ENCODE peak calls at places on chromosomes 6 and 20, in ten cellular contexts. S, W, P, D, U, V, G, Z, K and E are unnamed samples. For H3K4me1, the result is how much of the 10 kb centered on the place peaks cover.

GRCh38 chr20:47325242-47325641 is 31.3 kb downstream of the ZMYND8 start:
- DNase-seq in S (no peak), W (no peak), P (no peak), D (no peak), U (no peak), V (peak), G (no peak), Z (no peak), K (no peak), E (no peak)

GRCh38 chr6:77470983-77471382 is 7.7 kb upstream of the HTR1B start:
- DNase-seq in S (no peak), W (no peak), P (peak), D (no peak), U (peak), V (no peak), G (no peak), Z (peak), K (no peak), E (no peak)

GRCh38 chr20:32165836-32166545 is 41.6 kb downstream of the PLAGL2 start:
- DNase-seq in S (peak), W (no peak), P (no peak), D (no peak), U (no peak), V (no peak), G (no peak), Z (no peak), K (peak), E (no peak)

GRCh38 chr6:42409582-42409981 is 42.1 kb downstream of the TRERF1 start:
- DNase-seq in S (no peak), W (no peak), P (no peak), D (no peak), U (no peak), V (no peak), G (no peak), Z (no peak), K (no peak), E (no peak)

GRCh38 chr20:36079486-36079885 is 75.1 kb upstream of the EPB41L1 start:
- DNase-seq in S (no peak), W (no peak), P (no peak), D (no peak), U (no peak), V (no peak), G (no peak), Z (no peak), K (no peak), E (no peak)

GRCh38 chr6:156852147-156852857 is 75.1 kb downstream of the ARID1B start:
- DNase-seq in S (no peak), W (no peak), P (no peak), D (no peak), U (no peak), V (no peak), G (no peak), Z (no peak), K (no peak), E (no peak)

GRCh38 chr6:32114853-32115252 is 5.7 kb upstream of the TNXB start:
- DNase-seq in S (no peak), W (no peak), P (no peak), D (peak), U (no peak), V (no peak), G (no peak), Z (no peak), K (no peak), E (no peak)

GRCh38 chr20:25301357-25301920 is 53.6 kb downstream of the PYGB start:
- DNase-seq in S (no peak), W (no peak), P (no peak), D (peak), U (no peak), V (no peak), G (no peak), Z (no peak), K (no peak), E (no peak)

GRCh38 chr6:152529364-152529763 is 107.8 kb downstream of the SYNE1 start:
- DNase-seq in S (no peak), W (no peak), P (no peak), D (no peak), U (no peak), V (no peak), G (no peak), Z (no peak), K (no peak), E (no peak)

GRCh38 chr6:35013701-35014100 is 124.6 kb downstream of the ANKS1A start:
- DNase-seq in S (no peak), W (no peak), P (no peak), D (no peak), U (no peak), V (no peak), G (no peak), Z (no peak), K (no peak), E (no peak)

GRCh38 chr20:38307371-38308046 is 3.6 kb downstream of the BPI start:
- DNase-seq in S (peak), W (no peak), P (peak), D (no peak), U (no peak), V (no peak), G (no peak), Z (peak), K (no peak), E (peak)

GRCh38 chr6:137316626-137317025 is 97.4 kb upstream of the IFNGR1 start:
- DNase-seq in S (peak), W (no peak), P (no peak), D (no peak), U (no peak), V (no peak), G (no peak), Z (no peak), K (no peak), E (no peak)

GRCh38 chr20:56626367-56627121 is 2.6 kb upstream of the TFAP2C start:
- DNase-seq in S (peak), W (no peak), P (peak), D (no peak), U (no peak), V (no peak), G (no peak), Z (no peak), K (no peak), E (peak)

GRCh38 chr20:52150440-52151258 is 40.9 kb downstream of the ZFP64 start:
- DNase-seq in S (peak), W (no peak), P (peak), D (no peak), U (peak), V (no peak), G (peak), Z (peak), K (no peak), E (peak)

GRCh38 chr20:36112112-36112511 is 42.4 kb upstream of the EPB41L1 start:
- DNase-seq in S (no peak), W (no peak), P (no peak), D (no peak), U (no peak), V (no peak), G (no peak), Z (no peak), K (no peak), E (no peak)

GRCh38 chr6:159084493-159085091 is 39.8 kb upstream of the TAGAP start:
- DNase-seq in S (peak), W (no peak), P (peak), D (no peak), U (no peak), V (no peak), G (no peak), Z (peak), K (no peak), E (no peak)

GRCh38 chr6:170505306-170505705 is 47.8 kb downstream of the PSMB1 start:
- DNase-seq in S (no peak), W (no peak), P (no peak), D (peak), U (no peak), V (no peak), G (no peak), Z (no peak), K (no peak), E (no peak)

GRCh38 chr6:7060769-7061516 is 46.8 kb upstream of the RREB1 start:
- DNase-seq in S (no peak), W (no peak), P (no peak), D (no peak), U (no peak), V (no peak), G (no peak), Z (peak), K (no peak), E (no peak)

GRCh38 chr20:50399003-50399916 is 110.9 kb upstream of the PTPN1 start:
- DNase-seq in S (no peak), W (no peak), P (peak), D (peak), U (no peak), V (peak), G (peak), Z (no peak), K (peak), E (no peak)

GRCh38 chr20:50398471-50399002 is 111.6 kb upstream of the PTPN1 start:
- DNase-seq in S (no peak), W (no peak), P (no peak), D (no peak), U (no peak), V (no peak), G (no peak), Z (no peak), K (no peak), E (no peak)

GRCh38 chr20:50400705-50401045 is 109.5 kb upstream of the PTPN1 start:
- DNase-seq in S (no peak), W (no peak), P (no peak), D (no peak), U (no peak), V (no peak), G (no peak), Z (no peak), K (no peak), E (no peak)

GRCh38 chr20:50401047-50401586 is 109.1 kb upstream of the PTPN1 start:
- DNase-seq in S (no peak), W (no peak), P (no peak), D (no peak), U (no peak), V (no peak), G (no peak), Z (no peak), K (no peak), E (no peak)

GRCh38 chr20:50399917-50400704 is 110.1 kb upstream of the PTPN1 start:
- DNase-seq in S (peak), W (no peak), P (no peak), D (no peak), U (peak), V (peak), G (peak), Z (peak), K (no peak), E (peak)
- H3K4me1 ChIP-seq in S (under half), W (under half), P (under half), D (half or more), U (under half), V (half or more), G (half or more), Z (under half), K (under half), E (under half)

GRCh38 chr6:108453601-108454157 is 107.0 kb upstream of the FOXO3 start:
- DNase-seq in S (peak), W (no peak), P (peak), D (no peak), U (peak), V (no peak), G (no peak), Z (no peak), K (no peak), E (no peak)
- TF ChIP-seq CTCF in S (peak), W (no peak), P (no peak), D (no peak), U (no peak), V (no peak), G (no peak), Z (no peak), K (no peak), E (no peak)

GRCh38 chr6:75281643-75282042 is 2.9 kb downstream of the TMEM30A start:
- DNase-seq in S (no peak), W (no peak), P (no peak), D (no peak), U (peak), V (no peak), G (no peak), Z (no peak), K (no peak), E (no peak)
- H3K4me1 ChIP-seq in S (under half), W (under half), P (under half), D (half or more), U (under half), V (half or more), G (under half), Z (under half), K (under half), E (under half)

GRCh38 chr6:13419826-13420225 is 67.6 kb downstream of the GFOD1 start:
- DNase-seq in S (no peak), W (no peak), P (no peak), D (no peak), U (no peak), V (no peak), G (no peak), Z (no peak), K (no peak), E (no peak)

GRCh38 chr6:13418838-13419237 is 68.6 kb downstream of the GFOD1 start:
- DNase-seq in S (no peak), W (no peak), P (no peak), D (no peak), U (peak), V (no peak), G (no peak), Z (no peak), K (no peak), E (no peak)

GRCh38 chr6:13419422-13419821 is 68.0 kb downstream of the GFOD1 start:
- DNase-seq in S (no peak), W (no peak), P (no peak), D (no peak), U (no peak), V (no peak), G (no peak), Z (no peak), K (no peak), E (no peak)

GRCh38 chr6:13421425-13422057 is 65.9 kb downstream of the GFOD1 start:
- DNase-seq in S (peak), W (no peak), P (peak), D (no peak), U (no peak), V (no peak), G (no peak), Z (no peak), K (no peak), E (no peak)

DNA sequence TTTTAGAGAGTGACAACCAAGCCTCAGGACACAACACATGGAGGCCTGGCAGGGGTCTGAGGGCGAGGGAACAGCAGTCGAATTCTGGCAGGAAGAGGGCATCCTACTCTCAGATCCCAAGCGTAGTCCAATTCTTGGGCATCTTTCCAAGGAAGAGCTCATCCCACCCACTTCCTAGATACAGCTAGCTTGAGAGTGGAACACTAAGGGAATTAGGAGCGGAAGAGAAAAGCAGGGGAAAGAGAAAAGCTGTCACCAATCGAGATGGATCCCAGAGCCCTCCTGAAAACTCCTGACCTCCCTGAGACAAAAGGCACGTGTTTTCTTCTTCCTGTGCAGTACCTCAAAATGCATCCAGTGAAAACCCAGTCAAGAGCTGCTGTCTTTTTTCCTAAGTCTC is 67.1 kb downstream of the GFOD1 start:
- DNase-seq in S (peak), W (no peak), P (no peak), D (no peak), U (no peak), V (no peak), G (no peak), Z (no peak), K (no peak), E (no peak)
- TF ChIP-seq CTCF in S (no peak), W (no peak), P (no peak), D (no peak), U (no peak), V (no peak), G (no peak), Z (no peak), K (no peak), E (no peak)

GRCh38 chr20:45346291-45346718 is 1.9 kb downstream of the SDC4 start:
- DNase-seq in S (no peak), W (no peak), P (no peak), D (no peak), U (no peak), V (no peak), G (no peak), Z (peak), K (no peak), E (no peak)
- H3K4me1 ChIP-seq in S (half or more), W (under half), P (under half), D (half or more), U (half or more), V (half or more), G (half or more), Z (half or more), K (under half), E (half or more)

GRCh38 chr6:38179300-38179699 is 359.8 kb downstream of the ZFAND3 start:
- DNase-seq in S (no peak), W (no peak), P (no peak), D (no peak), U (no peak), V (no peak), G (no peak), Z (no peak), K (no peak), E (no peak)
- TF ChIP-seq CTCF in S (no peak), W (no peak), P (no peak), D (no peak), U (no peak), V (no peak), G (no peak), Z (no peak), K (no peak), E (peak)

GRCh38 chr6:12010635-12011275 is 1.4 kb upstream of the HIVEP1 start:
- DNase-seq in S (no peak), W (no peak), P (no peak), D (peak), U (no peak), V (peak), G (no peak), Z (no peak), K (peak), E (peak)
- H3K4me1 ChIP-seq in S (under half), W (under half), P (under half), D (under half), U (under half), V (under half), G (under half), Z (under half), K (under half), E (under half)

GRCh38 chr6:128057541-128058335 is 156.9 kb upstream of the THEMIS start:
- DNase-seq in S (no peak), W (no peak), P (peak), D (no peak), U (no peak), V (no peak), G (no peak), Z (peak), K (no peak), E (no peak)
- TF ChIP-seq CTCF in S (no peak), W (no peak), P (no peak), D (no peak), U (no peak), V (no peak), G (no peak), Z (no peak), K (no peak), E (no peak)

GRCh38 chr6:16339263-16339587 is 100.8 kb downstream of the GMPR start:
- DNase-seq in S (no peak), W (no peak), P (no peak), D (no peak), U (no peak), V (no peak), G (no peak), Z (no peak), K (no peak), E (no peak)
- H3K4me1 ChIP-seq in S (under half), W (under half), P (under half), D (half or more), U (under half), V (under half), G (under half), Z (half or more), K (under half), E (under half)